ENCODE peak calls at places on chromosomes 2 and 18, in eight cellular contexts. One of them, this sample, is unnamed.

GRCh38 chr18:35139517-35139916 is 98.3 kb downstream of the MAPRE2 start:
- DNase-seq in T-helper 2 cell: no peak
- DNase-seq in HFFc6: no peak
- DNase-seq in GM12878: no peak
- DNase-seq in AG08396: no peak
- DNase-seq in activated naive CD8-positive, alpha-beta T cell treated with anti-CD3 and anti-CD28 coated beads for 36 hours: no peak
- DNase-seq in left ventricle myocardium superior: no peak
- DNase-seq in effector CD4-positive, alpha-beta T cell: no peak
- DNase-seq in this sample: no peak

GRCh38 chr2:28224648-28225471 is 167.8 kb upstream of the FOSL2 start:
- DNase-seq in T-helper 2 cell: no peak
- DNase-seq in HFFc6: peak; percentile 83
- DNase-seq in GM12878: no peak
- DNase-seq in AG08396: peak; percentile 70
- DNase-seq in activated naive CD8-positive, alpha-beta T cell treated with anti-CD3 and anti-CD28 coated beads for 36 hours: no peak
- DNase-seq in left ventricle myocardium superior: no peak
- DNase-seq in effector CD4-positive, alpha-beta T cell: no peak
- DNase-seq in this sample: no peak

GRCh38 chr2:130358420-130359350 is 2.8 kb downstream of the PTPN18 start:
- DNase-seq in T-helper 2 cell: no peak
- DNase-seq in HFFc6: no peak
- DNase-seq in GM12878: no peak
- DNase-seq in AG08396: no peak
- DNase-seq in activated naive CD8-positive, alpha-beta T cell treated with anti-CD3 and anti-CD28 coated beads for 36 hours: no peak
- DNase-seq in left ventricle myocardium superior: no peak
- DNase-seq in effector CD4-positive, alpha-beta T cell: no peak
- DNase-seq in this sample: no peak

GRCh38 chr2:177738461-177739234 is 333.9 kb downstream of the PDE11A start:
- DNase-seq in T-helper 2 cell: no peak
- DNase-seq in HFFc6: no peak
- DNase-seq in GM12878: no peak
- DNase-seq in AG08396: no peak
- DNase-seq in activated naive CD8-positive, alpha-beta T cell treated with anti-CD3 and anti-CD28 coated beads for 36 hours: no peak
- DNase-seq in left ventricle myocardium superior: no peak
- DNase-seq in effector CD4-positive, alpha-beta T cell: no peak
- DNase-seq in this sample: no peak

GRCh38 chr18:73614812-73615211 is 532.8 kb downstream of the FBXO15 start:
- DNase-seq in T-helper 2 cell: no peak
- DNase-seq in HFFc6: peak; percentile 96
- DNase-seq in GM12878: no peak
- DNase-seq in AG08396: peak; percentile 43
- DNase-seq in activated naive CD8-positive, alpha-beta T cell treated with anti-CD3 and anti-CD28 coated beads for 36 hours: no peak
- DNase-seq in left ventricle myocardium superior: no peak
- DNase-seq in effector CD4-positive, alpha-beta T cell: no peak
- DNase-seq in this sample: no peak

GRCh38 chr2:133566967-133567645 is 1.2 kb downstream of the NCKAP5 start:
- DNase-seq in T-helper 2 cell: no peak
- DNase-seq in HFFc6: peak; percentile 69
- DNase-seq in GM12878: no peak
- DNase-seq in AG08396: peak; percentile 80
- DNase-seq in activated naive CD8-positive, alpha-beta T cell treated with anti-CD3 and anti-CD28 coated beads for 36 hours: no peak
- DNase-seq in left ventricle myocardium superior: peak; percentile 76
- DNase-seq in effector CD4-positive, alpha-beta T cell: no peak
- DNase-seq in this sample: no peak

GRCh38 chr2:42452545-42452944 is 41.2 kb downstream of the KCNG3 start:
- DNase-seq in T-helper 2 cell: no peak
- DNase-seq in HFFc6: no peak
- DNase-seq in GM12878: no peak
- DNase-seq in AG08396: no peak
- DNase-seq in activated naive CD8-positive, alpha-beta T cell treated with anti-CD3 and anti-CD28 coated beads for 36 hours: no peak
- DNase-seq in left ventricle myocardium superior: no peak
- DNase-seq in effector CD4-positive, alpha-beta T cell: no peak
- DNase-seq in this sample: no peak

GRCh38 chr2:74391209-74391579 is 11.1 kb upstream of the DCTN1 start:
- DNase-seq in T-helper 2 cell: no peak
- DNase-seq in HFFc6: peak; percentile 36
- DNase-seq in GM12878: no peak
- DNase-seq in AG08396: peak; percentile 49
- DNase-seq in activated naive CD8-positive, alpha-beta T cell treated with anti-CD3 and anti-CD28 coated beads for 36 hours: no peak
- DNase-seq in left ventricle myocardium superior: no peak
- DNase-seq in effector CD4-positive, alpha-beta T cell: no peak
- DNase-seq in this sample: peak; percentile 44

GRCh38 chr2:221097568-221097915 is 474.6 kb downstream of the EPHA4 start:
- DNase-seq in T-helper 2 cell: no peak
- DNase-seq in HFFc6: peak; percentile 26
- DNase-seq in GM12878: no peak
- DNase-seq in AG08396: peak; percentile 22
- DNase-seq in activated naive CD8-positive, alpha-beta T cell treated with anti-CD3 and anti-CD28 coated beads for 36 hours: no peak
- DNase-seq in left ventricle myocardium superior: no peak
- DNase-seq in effector CD4-positive, alpha-beta T cell: no peak
- DNase-seq in this sample: no peak

GRCh38 chr2:237315881-237316225 is 98.1 kb downstream of the COL6A3 start:
- DNase-seq in T-helper 2 cell: no peak
- DNase-seq in HFFc6: no peak
- DNase-seq in GM12878: no peak
- DNase-seq in AG08396: no peak
- DNase-seq in activated naive CD8-positive, alpha-beta T cell treated with anti-CD3 and anti-CD28 coated beads for 36 hours: no peak
- DNase-seq in left ventricle myocardium superior: no peak
- DNase-seq in effector CD4-positive, alpha-beta T cell: no peak
- DNase-seq in this sample: no peak

GRCh38 chr18:2898131-2898640 is 51.4 kb downstream of the EMILIN2 start:
- DNase-seq in T-helper 2 cell: no peak
- DNase-seq in HFFc6: peak; percentile 40
- DNase-seq in GM12878: no peak
- DNase-seq in AG08396: peak; percentile 40
- DNase-seq in activated naive CD8-positive, alpha-beta T cell treated with anti-CD3 and anti-CD28 coated beads for 36 hours: no peak
- DNase-seq in left ventricle myocardium superior: no peak
- DNase-seq in effector CD4-positive, alpha-beta T cell: no peak
- DNase-seq in this sample: no peak

GRCh38 chr2:109637749-109638570 is 23.8 kb downstream of the SOWAHC start:
- DNase-seq in T-helper 2 cell: no peak
- DNase-seq in HFFc6: no peak
- DNase-seq in GM12878: peak; percentile 60
- DNase-seq in AG08396: no peak
- DNase-seq in activated naive CD8-positive, alpha-beta T cell treated with anti-CD3 and anti-CD28 coated beads for 36 hours: no peak
- DNase-seq in left ventricle myocardium superior: no peak
- DNase-seq in effector CD4-positive, alpha-beta T cell: no peak
- DNase-seq in this sample: no peak

GRCh38 chr2:203394519-203395227 is 66.5 kb downstream of the ABI2 start:
- DNase-seq in T-helper 2 cell: no peak
- DNase-seq in HFFc6: no peak
- DNase-seq in GM12878: no peak
- DNase-seq in AG08396: no peak
- DNase-seq in activated naive CD8-positive, alpha-beta T cell treated with anti-CD3 and anti-CD28 coated beads for 36 hours: no peak
- DNase-seq in left ventricle myocardium superior: no peak
- DNase-seq in effector CD4-positive, alpha-beta T cell: no peak
- DNase-seq in this sample: no peak

GRCh38 chr2:138964413-138964812 is 184.2 kb upstream of the NXPH2 start:
- DNase-seq in T-helper 2 cell: no peak
- DNase-seq in HFFc6: no peak
- DNase-seq in GM12878: no peak
- DNase-seq in AG08396: no peak
- DNase-seq in activated naive CD8-positive, alpha-beta T cell treated with anti-CD3 and anti-CD28 coated beads for 36 hours: no peak
- DNase-seq in left ventricle myocardium superior: no peak
- DNase-seq in effector CD4-positive, alpha-beta T cell: no peak
- DNase-seq in this sample: no peak

GRCh38 chr2:200380833-200381542 is 74.5 kb downstream of the SPATS2L start:
- DNase-seq in T-helper 2 cell: no peak
- DNase-seq in HFFc6: peak; percentile 64
- DNase-seq in GM12878: no peak
- DNase-seq in AG08396: peak; percentile 41
- DNase-seq in activated naive CD8-positive, alpha-beta T cell treated with anti-CD3 and anti-CD28 coated beads for 36 hours: no peak
- DNase-seq in left ventricle myocardium superior: no peak
- DNase-seq in effector CD4-positive, alpha-beta T cell: no peak
- DNase-seq in this sample: no peak

GRCh38 chr2:133948610-133949290 is 305.1 kb upstream of the MGAT5 start:
- DNase-seq in T-helper 2 cell: no peak
- DNase-seq in HFFc6: no peak
- DNase-seq in GM12878: no peak
- DNase-seq in AG08396: no peak
- DNase-seq in activated naive CD8-positive, alpha-beta T cell treated with anti-CD3 and anti-CD28 coated beads for 36 hours: no peak
- DNase-seq in left ventricle myocardium superior: peak; percentile 36
- DNase-seq in effector CD4-positive, alpha-beta T cell: no peak
- DNase-seq in this sample: no peak